ENCODE peak calls at places on chromosomes 7 and 10, in five cellular contexts. P, G, S, X and J are unnamed samples.

GRCh38 chr7:5678295-5679046 is 103.0 kb downstream of the RNF216 start:
- DNase-seq in P (no peak), G (no peak), S (no peak), X (no peak), J (no peak)

GRCh38 chr10:73906524-73907447 is 4.1 kb upstream of the PLAU start:
- DNase-seq in P (peak; percentile 99), G (no peak), S (peak; percentile 73), X (peak; percentile 81), J (peak; percentile 73)

GRCh38 chr7:83148776-83149175 is 13.9 kb downstream of the PCLO start:
- DNase-seq in P (peak; percentile 79), G (no peak), S (no peak), X (no peak), J (peak; percentile 3)

GRCh38 chr7:4198301-4198700 is 483.8 kb upstream of the FOXK1 start:
- DNase-seq in P (no peak), G (no peak), S (no peak), X (peak; percentile 47), J (no peak)

GRCh38 chr7:32890553-32891045 is 961 bp downstream of the KBTBD2 start:
- DNase-seq in P (peak; percentile 87), G (peak; percentile 46), S (no peak), X (no peak), J (peak; percentile 82)

GRCh38 chr10:133357293-133358151 is at the start of gene FUOM:
- DNase-seq in P (peak; percentile 37), G (peak; percentile 59), S (peak; percentile 82), X (no peak), J (peak; percentile 53)

GRCh38 chr7:80147543-80148376 is 13.1 kb downstream of the GNAI1 start:
- DNase-seq in P (peak; percentile 94), G (no peak), S (no peak), X (no peak), J (no peak)

GRCh38 chr10:78903351-78903940 is 165.3 kb upstream of the ZMIZ1 start:
- DNase-seq in P (no peak), G (no peak), S (no peak), X (no peak), J (no peak)

GRCh38 chr10:79070091-79070610 is 1.4 kb downstream of the ZMIZ1 start:
- DNase-seq in P (peak; percentile 40), G (no peak), S (peak; percentile 35), X (peak; percentile 80), J (peak; percentile 32)

GRCh38 chr10:120183546-120183945 is 273.5 kb upstream of the PLPP4 start:
- DNase-seq in P (no peak), G (no peak), S (no peak), X (no peak), J (no peak)

GRCh38 chr7:142616842-142617241 is 132.4 kb upstream of the PRSS1 start:
- DNase-seq in P (no peak), G (no peak), S (no peak), X (no peak), J (no peak)

GRCh38 chr7:14834456-14834855 is 68.1 kb downstream of the DGKB start:
- DNase-seq in P (peak; percentile 73), G (no peak), S (no peak), X (no peak), J (no peak)

GRCh38 chr7:169854-170172 is 22.6 kb upstream of the FAM20C start:
- DNase-seq in P (no peak), G (no peak), S (no peak), X (peak; percentile 62), J (no peak)

GRCh38 chr7:142696456-142697179 is 52.7 kb upstream of the PRSS1 start:
- DNase-seq in P (no peak), G (no peak), S (no peak), X (no peak), J (no peak)

GRCh38 chr10:129056734-129057689 is 410.0 kb upstream of the MGMT start:
- DNase-seq in P (no peak), G (no peak), S (no peak), X (no peak), J (no peak)

GRCh38 chr7:39184387-39184786 is 206.7 kb downstream of the POU6F2 start:
- DNase-seq in P (no peak), G (no peak), S (no peak), X (no peak), J (no peak)

GRCh38 chr10:64283621-64284020 is 762.4 kb downstream of the REEP3 start:
- DNase-seq in P (no peak), G (no peak), S (no peak), X (no peak), J (no peak)

GRCh38 chr10:129530486-129531065 is 63.5 kb downstream of the MGMT start:
- DNase-seq in P (no peak), G (no peak), S (no peak), X (peak; percentile 66), J (no peak)

GRCh38 chr10:47063858-47064257 is 152.6 kb downstream of the PTPN20 start:
- DNase-seq in P (no peak), G (no peak), S (no peak), X (no peak), J (no peak)

GRCh38 chr10:119360181-119360921 is 153.0 kb downstream of the GRK5 start:
- DNase-seq in P (peak; percentile 38), G (no peak), S (no peak), X (peak; percentile 75), J (peak; percentile 39)

GRCh38 chr10:104333037-104333727 is 5.1 kb downstream of the ITPRIP start:
- DNase-seq in P (peak; percentile 60), G (peak; percentile 65), S (no peak), X (no peak), J (peak; percentile 68)

GRCh38 chr10:102384053-102384452 is 11.5 kb upstream of the NFKB2 start:
- DNase-seq in P (peak; percentile 38), G (no peak), S (peak; percentile 72), X (no peak), J (peak; percentile 24)

GRCh38 chr7:20831451-20831850 is 44.8 kb upstream of the SP8 start:
- DNase-seq in P (no peak), G (no peak), S (no peak), X (no peak), J (no peak)

GRCh38 chr7:69228212-69228811 is 370.0 kb upstream of the AUTS2 start:
- DNase-seq in P (no peak), G (no peak), S (no peak), X (no peak), J (no peak)

GRCh38 chr7:18289801-18290200 is 205.7 kb upstream of the HDAC9 start:
- DNase-seq in P (no peak), G (no peak), S (no peak), X (no peak), J (peak; percentile 1)

GRCh38 chr10:96910488-96911395 is 78.6 kb downstream of the LCOR start:
- DNase-seq in P (peak; percentile 63), G (no peak), S (no peak), X (no peak), J (peak; percentile 70)

GRCh38 chr10:76558586-76558985 is 1079.0 kb downstream of the KCNMA1 start:
- DNase-seq in P (peak; percentile 80), G (no peak), S (no peak), X (no peak), J (no peak)

GRCh38 chr10:124096494-124096893 is 3.1 kb upstream of the CHST15 start:
- DNase-seq in P (no peak), G (no peak), S (no peak), X (no peak), J (no peak)

GRCh38 chr7:1418505-1419309 is 40.6 kb downstream of the MICALL2 start:
- DNase-seq in P (peak; percentile 15), G (no peak), S (peak; percentile 79), X (no peak), J (peak; percentile 35)

GRCh38 chr10:92839191-92840085 is 8.9 kb upstream of the EXOC6 start:
- DNase-seq in P (peak; percentile 78), G (peak; percentile 13), S (peak; percentile 89), X (peak; percentile 84), J (peak; percentile 97)

GRCh38 chr10:78450807-78451485 is 417.3 kb downstream of the RPS24 start:
- DNase-seq in P (no peak), G (no peak), S (no peak), X (no peak), J (no peak)

GRCh38 chr7:158420591-158421340 is 166.9 kb downstream of the PTPRN2 start:
- DNase-seq in P (no peak), G (no peak), S (no peak), X (no peak), J (no peak)

GRCh38 chr10:59000162-59000825 is 176.1 kb upstream of the PHYHIPL start:
- DNase-seq in P (no peak), G (no peak), S (no peak), X (no peak), J (no peak)

GRCh38 chr7:1298051-1298937 is 65.6 kb downstream of the UNCX start:
- DNase-seq in P (no peak), G (no peak), S (no peak), X (peak; percentile 65), J (no peak)

GRCh38 chr10:77264107-77264506 is 373.5 kb downstream of the KCNMA1 start:
- DNase-seq in P (no peak), G (no peak), S (no peak), X (no peak), J (no peak)

GRCh38 chr7:6252310-6252709 is 20.1 kb downstream of the CYTH3 start:
- DNase-seq in P (peak; percentile 61), G (no peak), S (no peak), X (no peak), J (peak; percentile 88)

GRCh38 chr10:1064172-1064571 is 8.0 kb downstream of the WDR37 start:
- DNase-seq in P (no peak), G (no peak), S (no peak), X (no peak), J (no peak)

GRCh38 chr10:78438094-78438906 is 404.6 kb downstream of the RPS24 start:
- DNase-seq in P (no peak), G (no peak), S (no peak), X (no peak), J (no peak)

GRCh38 chr10:9097991-9098306 is 1043.5 kb downstream of the GATA3 start:
- DNase-seq in P (no peak), G (no peak), S (no peak), X (no peak), J (no peak)

GRCh38 chr10:126904807-126905686 is at the start of gene DOCK1:
- DNase-seq in P (peak; percentile 67), G (no peak), S (peak; percentile 73), X (peak; percentile 81), J (peak; percentile 83)